ENCODE peak calls at places on chromosomes 16 and 17, in ten cellular contexts. J is cardiac muscle cell; V is testis; C is effector memory CD4-positive, alpha-beta T cell; H is heart left ventricle; L is right atrium auricular region; D is psoas muscle; Q is small intestine; N is stomach; R is mucosa of descending colon. Z is an unnamed sample.

GRCh38 chr16:66070140-66070887 is 296.2 kb upstream of the CDH5 start:
- DNase-seq in J (peak; percentile 77), V (peak; percentile 43), C (no peak), H (peak; percentile 75), L (no peak), D (peak; percentile 74), Q (no peak), N (peak; percentile 41), R (peak; percentile 50), Z (no peak)

GRCh38 chr16:26510924-26511323 is 555.8 kb upstream of the C16orf82 start:
- DNase-seq in J (no peak), V (no peak), C (no peak), H (no peak), L (no peak), D (no peak), Q (no peak), N (no peak), R (no peak), Z (no peak)

GRCh38 chr17:76145231-76146052 is 4.4 kb upstream of the FOXJ1 start:
- DNase-seq in J (peak; percentile 49), V (no peak), C (peak; percentile 44), H (peak; percentile 15), L (no peak), D (peak; percentile 57), Q (peak; percentile 32), N (no peak), R (no peak), Z (peak; percentile 71)

GRCh38 chr16:74698220-74698619 is 2.4 kb downstream of the MLKL start:
- DNase-seq in J (no peak), V (no peak), C (no peak), H (no peak), L (no peak), D (no peak), Q (peak; percentile 74), N (no peak), R (no peak), Z (no peak)

GRCh38 chr17:44518032-44518431 is 14.8 kb upstream of the GPATCH8 start:
- DNase-seq in J (no peak), V (no peak), C (no peak), H (no peak), L (no peak), D (no peak), Q (no peak), N (no peak), R (no peak), Z (no peak)

GRCh38 chr17:59899099-59899498 is 6.2 kb downstream of the RPS6KB1 start:
- DNase-seq in J (no peak), V (no peak), C (no peak), H (no peak), L (no peak), D (no peak), Q (no peak), N (no peak), R (no peak), Z (no peak)

GRCh38 chr16:21276090-21276489 is 2.0 kb downstream of the CRYM start:
- DNase-seq in J (no peak), V (no peak), C (no peak), H (no peak), L (no peak), D (no peak), Q (no peak), N (no peak), R (no peak), Z (no peak)

GRCh38 chr16:30112197-30113030 is 923 bp downstream of the GDPD3 start:
- DNase-seq in J (peak; percentile 20), V (peak; percentile 53), C (no peak), H (peak; percentile 62), L (no peak), D (peak; percentile 80), Q (peak; percentile 79), N (peak; percentile 66), R (peak; percentile 84), Z (peak; percentile 48)

GRCh38 chr16:86889974-86890373 is 311.6 kb downstream of the FOXL1 start:
- DNase-seq in J (no peak), V (no peak), C (no peak), H (no peak), L (no peak), D (no peak), Q (no peak), N (no peak), R (no peak), Z (no peak)

GRCh38 chr17:49125449-49125848 is 7.1 kb upstream of the B4GALNT2 start:
- DNase-seq in J (no peak), V (no peak), C (no peak), H (no peak), L (no peak), D (no peak), Q (no peak), N (no peak), R (no peak), Z (no peak)
- H3K4me1 ChIP-seq in J (no peaks in the 10 kb centered on the region), V (no peaks in the 10 kb centered on the region), C (no peaks in the 10 kb centered on the region), H (no peaks in the 10 kb centered on the region), L (no peaks in the 10 kb centered on the region), D (no peaks in the 10 kb centered on the region), Q (peaks cover 2% of the 10 kb centered on the region), N (peaks cover 9% of the 10 kb centered on the region), R (peaks cover 14% of the 10 kb centered on the region), Z (no peaks in the 10 kb centered on the region)

GRCh38 chr16:48382131-48382530 is 3.1 kb downstream of the SIAH1 start:
- DNase-seq in J (no peak), V (no peak), C (no peak), H (no peak), L (no peak), D (no peak), Q (no peak), N (no peak), R (no peak), Z (no peak)

GRCh38 chr16:48378836-48379235 is 6.4 kb downstream of the SIAH1 start:
- DNase-seq in J (no peak), V (no peak), C (no peak), H (no peak), L (no peak), D (no peak), Q (no peak), N (no peak), R (no peak), Z (no peak)

GRCh38 chr16:48383877-48384304 is 1.3 kb downstream of the SIAH1 start:
- DNase-seq in J (peak; percentile 31), V (peak; percentile 26), C (no peak), H (no peak), L (peak; percentile 57), D (no peak), Q (no peak), N (no peak), R (no peak), Z (peak; percentile 43)

GRCh38 chr16:48383204-48383876 is 1.9 kb downstream of the SIAH1 start:
- DNase-seq in J (no peak), V (no peak), C (no peak), H (no peak), L (peak; percentile 28), D (no peak), Q (peak; percentile 29), N (no peak), R (no peak), Z (no peak)

GRCh38 chr16:48381201-48381600 is 4.0 kb downstream of the SIAH1 start:
- DNase-seq in J (no peak), V (no peak), C (no peak), H (no peak), L (no peak), D (no peak), Q (no peak), N (no peak), R (no peak), Z (no peak)
- H3K4me1 ChIP-seq in J (peaks cover 22% of the 10 kb centered on the region), V (peaks cover 57% of the 10 kb centered on the region), C (peaks cover 9% of the 10 kb centered on the region), H (peaks cover 63% of the 10 kb centered on the region), L (no peaks in the 10 kb centered on the region), D (peaks cover 72% of the 10 kb centered on the region), Q (peaks cover 7% of the 10 kb centered on the region), N (peaks cover 83% of the 10 kb centered on the region), R (peaks cover 34% of the 10 kb centered on the region), Z (no peaks in the 10 kb centered on the region)

GRCh38 chr17:17702370-17702769 is 21.1 kb downstream of the RAI1 start:
- DNase-seq in J (no peak), V (no peak), C (no peak), H (no peak), L (no peak), D (no peak), Q (no peak), N (no peak), R (no peak), Z (no peak)
- H3K4me1 ChIP-seq in J (peaks cover 21% of the 10 kb centered on the region), V (peaks cover 49% of the 10 kb centered on the region), C (no peaks in the 10 kb centered on the region), H (peaks cover 56% of the 10 kb centered on the region), L (no peaks in the 10 kb centered on the region), D (peaks cover 25% of the 10 kb centered on the region), Q (peaks cover 5% of the 10 kb centered on the region), N (peaks cover 81% of the 10 kb centered on the region), R (peaks cover 31% of the 10 kb centered on the region), Z (no peaks in the 10 kb centered on the region)

DNA sequence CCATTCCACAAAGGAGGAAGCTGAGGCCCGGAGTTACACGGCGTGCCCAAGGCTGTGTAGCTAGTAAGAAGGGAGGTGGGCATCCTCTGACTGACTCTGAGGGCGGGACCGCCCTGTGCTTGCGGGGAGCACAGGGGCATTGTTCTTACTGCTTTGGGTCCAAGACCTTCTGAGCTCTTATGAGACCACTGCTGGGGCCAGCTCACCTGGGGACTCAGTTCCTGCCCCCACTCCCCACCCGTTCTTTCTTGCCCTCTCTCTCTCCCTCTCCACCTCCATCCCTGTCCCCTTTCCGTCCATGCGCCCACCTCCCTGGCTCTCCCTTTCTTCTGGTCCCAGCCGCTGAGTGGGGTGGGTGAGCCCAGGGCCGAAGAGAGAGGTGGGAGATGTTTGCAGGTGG is 19.6 kb downstream of the CCR7 start:
- DNase-seq in J (no peak), V (no peak), C (no peak), H (peak; percentile 12), L (no peak), D (peak; percentile 35), Q (no peak), N (peak; percentile 1), R (peak; percentile 31), Z (no peak)
- H3K4me1 ChIP-seq in J (peaks cover 25% of the 10 kb centered on the region), V (peaks cover 54% of the 10 kb centered on the region), C (peaks cover 60% of the 10 kb centered on the region), H (peaks cover 53% of the 10 kb centered on the region), L (no peaks in the 10 kb centered on the region), D (peaks cover 34% of the 10 kb centered on the region), Q (no peaks in the 10 kb centered on the region), N (peaks cover 66% of the 10 kb centered on the region), R (peaks cover 24% of the 10 kb centered on the region), Z (no peaks in the 10 kb centered on the region)

GRCh38 chr17:42141382-42141781 is 13.4 kb downstream of the RAB5C start:
- DNase-seq in J (no peak), V (no peak), C (no peak), H (no peak), L (no peak), D (no peak), Q (no peak), N (no peak), R (no peak), Z (no peak)
- H3K4me1 ChIP-seq in J (peaks cover 24% of the 10 kb centered on the region), V (peaks cover 21% of the 10 kb centered on the region), C (no peaks in the 10 kb centered on the region), H (peaks cover 51% of the 10 kb centered on the region), L (no peaks in the 10 kb centered on the region), D (peaks cover 82% of the 10 kb centered on the region), Q (no peaks in the 10 kb centered on the region), N (peaks cover 77% of the 10 kb centered on the region), R (peaks cover 13% of the 10 kb centered on the region), Z (no peaks in the 10 kb centered on the region)

DNA sequence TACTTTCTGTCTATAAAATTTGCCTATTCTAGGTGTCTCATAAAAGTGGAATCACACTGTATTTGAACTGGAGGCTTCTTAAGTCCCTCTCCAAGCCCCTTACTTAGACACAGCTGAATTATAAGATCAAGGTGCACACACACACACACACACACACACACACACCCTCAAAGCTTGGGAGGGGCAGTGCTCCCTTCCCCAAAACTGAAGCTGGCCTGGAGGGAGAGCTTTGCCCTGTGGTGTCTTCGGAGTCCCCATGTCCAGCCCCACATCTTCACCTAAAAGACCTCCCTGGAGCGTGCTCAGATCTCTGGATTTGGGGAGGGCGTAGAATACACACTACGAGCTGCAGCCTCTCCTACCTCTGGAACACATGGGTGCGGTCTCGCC is 828 bp downstream of the EMP2 start:
- DNase-seq in J (no peak), V (no peak), C (no peak), H (no peak), L (no peak), D (no peak), Q (no peak), N (no peak), R (no peak), Z (no peak)
- H3K4me1 ChIP-seq in J (peaks cover 40% of the 10 kb centered on the region), V (peaks cover 27% of the 10 kb centered on the region), C (no peaks in the 10 kb centered on the region), H (peaks cover 33% of the 10 kb centered on the region), L (no peaks in the 10 kb centered on the region), D (peaks cover 43% of the 10 kb centered on the region), Q (no peaks in the 10 kb centered on the region), N (peaks cover 60% of the 10 kb centered on the region), R (peaks cover 26% of the 10 kb centered on the region), Z (peaks cover 16% of the 10 kb centered on the region)